ENCODE peak calls at places on chromosomes 13 and 19, in four cellular contexts. Y, V, K and R are unnamed samples.

GRCh38 chr13:37868691-37869505 is 674 bp downstream of the TRPC4 start:
- DNase-seq in Y (no peak), V (no peak), K (no peak), R (no peak)

GRCh38 chr19:13441810-13442512 is 64.3 kb downstream of the CACNA1A start:
- DNase-seq in Y (no peak), V (peak; percentile 35), K (peak; percentile 64), R (no peak)

GRCh38 chr19:22052644-22053013 is 345 bp downstream of the ZNF257 start:
- DNase-seq in Y (peak; percentile 25), V (no peak), K (peak; percentile 4), R (no peak)

GRCh38 chr13:113934576-113934975 is 39.3 kb downstream of the C13orf46 start:
- DNase-seq in Y (peak; percentile 19), V (no peak), K (no peak), R (no peak)

GRCh38 chr13:27401210-27401609 is 23.2 kb upstream of the GTF3A start:
- DNase-seq in Y (no peak), V (no peak), K (no peak), R (no peak)

GRCh38 chr19:3690551-3691371 is 9.5 kb downstream of the PIP5K1C start:
- DNase-seq in Y (no peak), V (no peak), K (no peak), R (no peak)

GRCh38 chr19:48321372-48321621 is 4.1 kb upstream of the EMP3 start:
- DNase-seq in Y (peak; percentile 97), V (no peak), K (peak; percentile 98), R (peak; percentile 85)

GRCh38 chr13:113413898-113414282 is 39.4 kb downstream of the ADPRHL1 start:
- DNase-seq in Y (no peak), V (no peak), K (no peak), R (no peak)

GRCh38 chr19:41408256-41408655 is 10.6 kb downstream of the BCKDHA start:
- DNase-seq in Y (no peak), V (no peak), K (no peak), R (no peak)

GRCh38 chr19:48837081-48837524 is 812 bp upstream of the HSD17B14 start:
- DNase-seq in Y (peak; percentile 95), V (no peak), K (no peak), R (peak; percentile 67)

GRCh38 chr13:24629320-24629719 is 50.9 kb upstream of the ATP12A start:
- DNase-seq in Y (no peak), V (no peak), K (no peak), R (no peak)

GRCh38 chr19:50836543-50837195 is 3.3 kb upstream of the KLK15 start:
- DNase-seq in Y (no peak), V (no peak), K (no peak), R (no peak)

GRCh38 chr13:41547253-41548000 is 90.1 kb downstream of the RGCC start:
- DNase-seq in Y (no peak), V (peak; percentile 36), K (no peak), R (no peak)

GRCh38 chr19:6226012-6226411 is 53.8 kb downstream of the MLLT1 start:
- DNase-seq in Y (no peak), V (no peak), K (no peak), R (no peak)

GRCh38 chr19:33878136-33878535 is 81.5 kb downstream of the KCTD15 start:
- DNase-seq in Y (no peak), V (no peak), K (no peak), R (no peak)

GRCh38 chr19:2385053-2385721 is 25.1 kb downstream of the TMPRSS9 start:
- DNase-seq in Y (peak; percentile 95), V (peak; percentile 81), K (peak; percentile 94), R (no peak)

GRCh38 chr19:5563941-5564612 is 3.7 kb downstream of the TINCR start:
- DNase-seq in Y (peak; percentile 60), V (no peak), K (no peak), R (no peak)

GRCh38 chr13:64529874-64530485 is 2700.2 kb downstream of the PCDH9 start:
- DNase-seq in Y (peak; percentile 14), V (peak; percentile 9), K (peak; percentile 6), R (no peak)

GRCh38 chr19:35107541-35107939 is 8.1 kb upstream of the FXYD3 start:
- DNase-seq in Y (no peak), V (peak; percentile 90), K (peak; percentile 80), R (no peak)

GRCh38 chr19:4524808-4525562 is 6.7 kb upstream of the PLIN4 start:
- DNase-seq in Y (peak; percentile 79), V (no peak), K (peak; percentile 76), R (no peak)

GRCh38 chr19:58450836-58451357 is 525 bp upstream of the ZNF324B start:
- DNase-seq in Y (no peak), V (no peak), K (peak; percentile 35), R (no peak)

GRCh38 chr19:3129112-3129511 is 6.7 kb upstream of the GNA15 start:
- DNase-seq in Y (no peak), V (peak; percentile 35), K (no peak), R (no peak)

GRCh38 chr19:53492153-53492552 is 24.6 kb downstream of the ZNF813 start:
- DNase-seq in Y (no peak), V (no peak), K (no peak), R (no peak)

GRCh38 chr19:30029721-30030510 is 87.9 kb downstream of the URI1 start:
- DNase-seq in Y (no peak), V (no peak), K (no peak), R (peak; percentile 90)

GRCh38 chr13:52406629-52407028 is 657 bp upstream of the THSD1 start:
- DNase-seq in Y (no peak), V (no peak), K (no peak), R (no peak)

GRCh38 chr19:11361771-11362731 is 6.8 kb downstream of the PLPPR2 start:
- DNase-seq in Y (peak; percentile 31), V (no peak), K (no peak), R (no peak)

DNA sequence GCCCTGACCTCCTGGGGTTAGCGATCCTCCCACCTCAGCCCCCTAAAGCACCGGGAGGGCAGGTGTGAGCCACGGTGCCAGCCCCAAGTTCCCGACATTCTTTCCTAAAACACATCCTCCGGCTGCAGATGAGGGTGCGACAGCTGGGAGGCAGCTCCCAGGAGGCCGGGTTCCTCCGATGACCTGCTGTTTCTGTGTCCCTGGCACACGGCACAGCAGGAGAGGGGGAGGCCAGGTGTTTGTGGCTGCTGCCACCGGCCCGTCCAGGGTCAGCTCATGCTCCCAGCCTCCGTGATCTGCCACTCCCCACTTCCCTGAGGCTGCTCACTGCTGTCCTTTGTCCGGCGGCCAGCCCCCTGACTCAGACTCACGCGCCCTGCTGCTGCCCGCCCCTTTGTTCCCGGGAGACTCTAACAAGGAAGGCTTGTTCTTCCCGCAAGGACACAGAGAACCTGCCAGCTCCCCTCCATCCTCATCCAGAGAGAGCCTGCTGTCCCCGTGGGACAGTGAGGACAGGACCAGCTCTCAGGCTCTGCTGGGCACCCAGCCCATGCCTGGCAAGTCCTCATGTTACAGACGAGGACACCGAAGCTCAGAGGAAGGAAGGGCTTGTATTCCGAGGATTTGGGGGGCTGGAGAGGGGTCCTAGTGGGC is 10.6 kb upstream of the MADCAM1 start:
- DNase-seq in Y (peak; percentile 12), V (peak; percentile 88), K (no peak), R (no peak)
- TF ChIP-seq NFIC in Y (no peak), V (no peak), K (no peak), R (no peak)

GRCh38 chr13:30734434-30734833 is 909 bp upstream of the ALOX5AP start:
- DNase-seq in Y (no peak), V (no peak), K (no peak), R (no peak)
- H3K79me2 ChIP-seq in Y (no peaks in the 10 kb centered on the region), V (no peaks in the 10 kb centered on the region), K (no peaks in the 10 kb centered on the region), R (peaks cover 2% of the 10 kb centered on the region)

GRCh38 chr13:99415851-99416331 is 85.4 kb upstream of the TM9SF2 start:
- DNase-seq in Y (no peak), V (no peak), K (no peak), R (no peak)
- TF ChIP-seq NFIC in Y (no peak), V (no peak), K (no peak), R (no peak)

GRCh38 chr13:33349996-33350826 is 64.7 kb upstream of the STARD13 start:
- DNase-seq in Y (peak; percentile 79), V (no peak), K (no peak), R (no peak)
- H3K79me2 ChIP-seq in Y (peaks cover 18% of the 10 kb centered on the region), V (no peaks in the 10 kb centered on the region), K (no peaks in the 10 kb centered on the region), R (no peaks in the 10 kb centered on the region)

GRCh38 chr13:95956589-95957148 is 96.5 kb downstream of the UGGT2 start:
- DNase-seq in Y (no peak), V (no peak), K (no peak), R (peak; percentile 21)
- TF ChIP-seq NFIC in Y (no peak), V (no peak), K (peak; percentile 91), R (no peak)

DNA sequence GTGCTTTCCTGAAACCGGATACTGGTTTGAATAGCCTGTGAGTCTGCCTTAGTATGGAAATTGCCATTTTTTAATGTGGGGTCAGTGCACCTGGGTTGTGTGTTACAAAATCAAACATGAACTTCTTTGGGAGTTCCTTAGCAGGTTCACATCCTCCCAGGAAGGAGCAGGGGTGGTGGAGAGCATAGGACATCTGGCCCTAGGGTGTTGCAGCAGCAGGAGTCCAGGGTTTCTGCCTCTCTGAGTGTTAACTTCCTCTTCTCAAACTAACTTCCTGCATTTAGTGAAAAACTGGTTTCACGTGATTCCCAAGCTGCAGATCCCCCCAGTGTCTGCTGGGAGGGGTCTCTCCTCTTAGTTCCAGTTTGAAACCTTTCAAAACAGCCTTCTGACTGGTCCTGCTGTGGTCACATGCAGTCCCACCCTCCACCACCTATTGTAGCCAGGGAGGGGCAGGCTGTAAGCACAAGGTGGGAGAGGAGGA is 7.2 kb downstream of the RNASEH2B start:
- DNase-seq in Y (no peak), V (no peak), K (no peak), R (no peak)
- H3K79me2 ChIP-seq in Y (peaks cover 75% of the 10 kb centered on the region), V (peaks cover 32% of the 10 kb centered on the region), K (peaks cover 93% of the 10 kb centered on the region), R (peaks cover 85% of the 10 kb centered on the region)

GRCh38 chr13:46858776-46859175 is 38.1 kb downstream of the HTR2A start:
- DNase-seq in Y (no peak), V (no peak), K (no peak), R (no peak)
- TF ChIP-seq NFIC in Y (no peak), V (no peak), K (no peak), R (no peak)